ENCODE peak calls at places on chromosomes 16 and 17, in ten cellular contexts. One of them, this sample, is unnamed.

GRCh38 chr17:29645516-29646051 is 22.9 kb upstream of the CORO6 start:
- DNase-seq in amygdala: no peak
- DNase-seq in T-helper 1 cell: no peak
- DNase-seq in EL: peak; percentile 46
- DNase-seq in naive thymus-derived CD4-positive, alpha-beta T cell: no peak
- DNase-seq in D341Med: no peak
- DNase-seq in T-helper 9 cell: no peak
- DNase-seq in T-helper 2 cell: no peak
- DNase-seq in GM12892: no peak
- DNase-seq in skeletal muscle cell: peak; percentile 91
- DNase-seq in this sample: no peak

GRCh38 chr16:66188786-66189725 is 177.4 kb upstream of the CDH5 start:
- DNase-seq in amygdala: peak; percentile 22
- DNase-seq in T-helper 1 cell: no peak
- DNase-seq in EL: no peak
- DNase-seq in naive thymus-derived CD4-positive, alpha-beta T cell: no peak
- DNase-seq in D341Med: no peak
- DNase-seq in T-helper 9 cell: no peak
- DNase-seq in T-helper 2 cell: no peak
- DNase-seq in GM12892: no peak
- DNase-seq in skeletal muscle cell: no peak
- DNase-seq in this sample: no peak

GRCh38 chr17:7213895-7214299 is 5.7 kb downstream of the DLG4 start:
- DNase-seq in amygdala: peak; percentile 78
- DNase-seq in T-helper 1 cell: peak; percentile 58
- DNase-seq in EL: peak; percentile 67
- DNase-seq in naive thymus-derived CD4-positive, alpha-beta T cell: no peak
- DNase-seq in D341Med: peak; percentile 67
- DNase-seq in T-helper 9 cell: peak; percentile 70
- DNase-seq in T-helper 2 cell: peak; percentile 74
- DNase-seq in GM12892: no peak
- DNase-seq in skeletal muscle cell: no peak
- DNase-seq in this sample: peak; percentile 86

GRCh38 chr16:20851601-20852000 is 45.3 kb downstream of the REXO5 start:
- DNase-seq in amygdala: no peak
- DNase-seq in T-helper 1 cell: no peak
- DNase-seq in EL: peak; percentile 88
- DNase-seq in naive thymus-derived CD4-positive, alpha-beta T cell: no peak
- DNase-seq in D341Med: peak; percentile 30
- DNase-seq in T-helper 9 cell: no peak
- DNase-seq in T-helper 2 cell: no peak
- DNase-seq in GM12892: no peak
- DNase-seq in skeletal muscle cell: peak; percentile 94
- DNase-seq in this sample: no peak

GRCh38 chr17:6752068-6752909 is 3.6 kb upstream of the XAF1 start:
- DNase-seq in amygdala: no peak
- DNase-seq in T-helper 1 cell: no peak
- DNase-seq in EL: peak; percentile 100
- DNase-seq in naive thymus-derived CD4-positive, alpha-beta T cell: no peak
- DNase-seq in D341Med: no peak
- DNase-seq in T-helper 9 cell: no peak
- DNase-seq in T-helper 2 cell: no peak
- DNase-seq in GM12892: no peak
- DNase-seq in skeletal muscle cell: peak; percentile 99
- DNase-seq in this sample: no peak

GRCh38 chr17:50638572-50638850 is 3.8 kb downstream of the ABCC3 start:
- DNase-seq in amygdala: no peak
- DNase-seq in T-helper 1 cell: no peak
- DNase-seq in EL: peak; percentile 87
- DNase-seq in naive thymus-derived CD4-positive, alpha-beta T cell: no peak
- DNase-seq in D341Med: no peak
- DNase-seq in T-helper 9 cell: no peak
- DNase-seq in T-helper 2 cell: no peak
- DNase-seq in GM12892: no peak
- DNase-seq in skeletal muscle cell: no peak
- DNase-seq in this sample: no peak

GRCh38 chr16:10834766-10835165 is 16.2 kb upstream of the TVP23A start:
- DNase-seq in amygdala: no peak
- DNase-seq in T-helper 1 cell: no peak
- DNase-seq in EL: no peak
- DNase-seq in naive thymus-derived CD4-positive, alpha-beta T cell: no peak
- DNase-seq in D341Med: no peak
- DNase-seq in T-helper 9 cell: no peak
- DNase-seq in T-helper 2 cell: no peak
- DNase-seq in GM12892: no peak
- DNase-seq in skeletal muscle cell: no peak
- DNase-seq in this sample: no peak

GRCh38 chr16:67164599-67165061 is at the start of gene HSF4:
- DNase-seq in amygdala: peak; percentile 52
- DNase-seq in T-helper 1 cell: no peak
- DNase-seq in EL: peak; percentile 36
- DNase-seq in naive thymus-derived CD4-positive, alpha-beta T cell: no peak
- DNase-seq in D341Med: no peak
- DNase-seq in T-helper 9 cell: no peak
- DNase-seq in T-helper 2 cell: no peak
- DNase-seq in GM12892: no peak
- DNase-seq in skeletal muscle cell: no peak
- DNase-seq in this sample: no peak

GRCh38 chr17:59634632-59635561 is 15.2 kb downstream of the CLTC start:
- DNase-seq in amygdala: no peak
- DNase-seq in T-helper 1 cell: no peak
- DNase-seq in EL: no peak
- DNase-seq in naive thymus-derived CD4-positive, alpha-beta T cell: no peak
- DNase-seq in D341Med: no peak
- DNase-seq in T-helper 9 cell: no peak
- DNase-seq in T-helper 2 cell: no peak
- DNase-seq in GM12892: no peak
- DNase-seq in skeletal muscle cell: no peak
- DNase-seq in this sample: no peak

GRCh38 chr17:6605142-6605541 is 35.4 kb downstream of the KIAA0753 start:
- DNase-seq in amygdala: no peak
- DNase-seq in T-helper 1 cell: no peak
- DNase-seq in EL: no peak
- DNase-seq in naive thymus-derived CD4-positive, alpha-beta T cell: no peak
- DNase-seq in D341Med: no peak
- DNase-seq in T-helper 9 cell: no peak
- DNase-seq in T-helper 2 cell: no peak
- DNase-seq in GM12892: no peak
- DNase-seq in skeletal muscle cell: no peak
- DNase-seq in this sample: no peak

GRCh38 chr16:86578056-86578455 is 293 bp upstream of the FOXL1 start:
- DNase-seq in amygdala: no peak
- DNase-seq in T-helper 1 cell: no peak
- DNase-seq in EL: peak; percentile 93
- DNase-seq in naive thymus-derived CD4-positive, alpha-beta T cell: no peak
- DNase-seq in D341Med: no peak
- DNase-seq in T-helper 9 cell: no peak
- DNase-seq in T-helper 2 cell: no peak
- DNase-seq in GM12892: no peak
- DNase-seq in skeletal muscle cell: peak; percentile 77
- DNase-seq in this sample: no peak

GRCh38 chr17:83200231-83200699 is 120.9 kb downstream of the METRNL start:
- DNase-seq in amygdala: no peak
- DNase-seq in T-helper 1 cell: no peak
- DNase-seq in EL: peak; percentile 71
- DNase-seq in naive thymus-derived CD4-positive, alpha-beta T cell: peak; percentile 63
- DNase-seq in D341Med: peak; percentile 37
- DNase-seq in T-helper 9 cell: peak; percentile 36
- DNase-seq in T-helper 2 cell: no peak
- DNase-seq in GM12892: no peak
- DNase-seq in skeletal muscle cell: no peak
- DNase-seq in this sample: no peak

GRCh38 chr17:41657164-41657754 is 31.4 kb upstream of the EIF1 start:
- DNase-seq in amygdala: no peak
- DNase-seq in T-helper 1 cell: no peak
- DNase-seq in EL: no peak
- DNase-seq in naive thymus-derived CD4-positive, alpha-beta T cell: no peak
- DNase-seq in D341Med: no peak
- DNase-seq in T-helper 9 cell: no peak
- DNase-seq in T-helper 2 cell: no peak
- DNase-seq in GM12892: no peak
- DNase-seq in skeletal muscle cell: no peak
- DNase-seq in this sample: no peak

GRCh38 chr17:57599271-57600045 is 145.6 kb downstream of the CCDC182 start:
- DNase-seq in amygdala: no peak
- DNase-seq in T-helper 1 cell: no peak
- DNase-seq in EL: no peak
- DNase-seq in naive thymus-derived CD4-positive, alpha-beta T cell: no peak
- DNase-seq in D341Med: no peak
- DNase-seq in T-helper 9 cell: no peak
- DNase-seq in T-helper 2 cell: no peak
- DNase-seq in GM12892: no peak
- DNase-seq in skeletal muscle cell: no peak
- DNase-seq in this sample: peak; percentile 38

GRCh38 chr17:49830605-49831004 is 17.3 kb downstream of the TAC4 start:
- DNase-seq in amygdala: no peak
- DNase-seq in T-helper 1 cell: no peak
- DNase-seq in EL: peak; percentile 43
- DNase-seq in naive thymus-derived CD4-positive, alpha-beta T cell: no peak
- DNase-seq in D341Med: no peak
- DNase-seq in T-helper 9 cell: no peak
- DNase-seq in T-helper 2 cell: no peak
- DNase-seq in GM12892: no peak
- DNase-seq in skeletal muscle cell: no peak
- DNase-seq in this sample: no peak

GRCh38 chr17:5019475-5019956 is 15.7 kb downstream of the SLC52A1 start:
- DNase-seq in amygdala: no peak
- DNase-seq in T-helper 1 cell: no peak
- DNase-seq in EL: peak; percentile 27
- DNase-seq in naive thymus-derived CD4-positive, alpha-beta T cell: no peak
- DNase-seq in D341Med: peak; percentile 53
- DNase-seq in T-helper 9 cell: no peak
- DNase-seq in T-helper 2 cell: no peak
- DNase-seq in GM12892: peak; percentile 48
- DNase-seq in skeletal muscle cell: no peak
- DNase-seq in this sample: peak; percentile 58

GRCh38 chr17:17053446-17054379 is 11.5 kb downstream of the MPRIP start:
- DNase-seq in amygdala: no peak
- DNase-seq in T-helper 1 cell: no peak
- DNase-seq in EL: no peak
- DNase-seq in naive thymus-derived CD4-positive, alpha-beta T cell: no peak
- DNase-seq in D341Med: no peak
- DNase-seq in T-helper 9 cell: no peak
- DNase-seq in T-helper 2 cell: no peak
- DNase-seq in GM12892: no peak
- DNase-seq in skeletal muscle cell: no peak
- DNase-seq in this sample: no peak